ENCODE peak calls at places on chromosomes 11 and 22, in ten cellular contexts. Y is fibroblast of lung, V is BE2C, L is HepG2, S is PC-9, Z is heart right ventricle, K is neural progenitor cell, F is astrocyte of the spinal cord, M is astrocyte of the cerebellum, T is cardiac muscle cell. N is an unnamed sample.
A peak's percentile ranks its signal among the peaks of the same experiment; 100 is the strongest.

GRCh38 chr11:131391161-131391560 is 20.7 kb downstream of the NTM start:
- DNase-seq in Z (no peak), M (no peak), K (no peak), L (no peak), S (no peak), V (no peak), Y (no peak), T (no peak), F (no peak), N (no peak)

GRCh38 chr22:40592352-40593113 is 44.0 kb downstream of the MRTFA start:
- DNase-seq in M (no peak), S (no peak), T (no peak), Z (no peak), Y (no peak), V (no peak), L (no peak), F (no peak), K (no peak), N (no peak)

GRCh38 chr11:2091786-2092463 is 47.3 kb downstream of the IGF2 start:
- DNase-seq in T (no peak), V (no peak), K (no peak), Y (no peak), S (no peak), F (no peak), L (no peak), Z (no peak), M (no peak), N (no peak)

GRCh38 chr11:132601863-132602262 is 930.4 kb downstream of the OPCML start:
- DNase-seq in S (no peak), Y (no peak), Z (no peak), F (no peak), L (no peak), M (no peak), K (no peak), V (no peak), T (no peak), N (no peak)

GRCh38 chr11:59429924-59430516 is 3.8 kb upstream of the OR5A2 start:
- DNase-seq in M (peak; percentile 12), Z (no peak), V (peak; percentile 13), T (peak; percentile 63), Y (peak; percentile 53), F (peak; percentile 45), L (peak; percentile 53), K (peak; percentile 79), S (peak; percentile 11), N (peak; percentile 2)

GRCh38 chr11:35523351-35523768 is 2.1 kb downstream of the PAMR1 start:
- DNase-seq in M (no peak), Z (no peak), V (no peak), K (no peak), S (no peak), Y (peak; percentile 42), T (no peak), L (no peak), F (peak; percentile 6), N (peak; percentile 71)

GRCh38 chr11:1153951-1154487 is 3.7 kb upstream of the MUC5AC start:
- DNase-seq in Y (peak; percentile 97), K (no peak), V (no peak), T (no peak), Z (peak; percentile 26), S (peak; percentile 90), F (peak; percentile 92), M (peak; percentile 72), L (peak; percentile 61), N (peak; percentile 86)

GRCh38 chr11:107017433-107018227 is 646 bp downstream of the GUCY1A2 start:
- DNase-seq in S (no peak), M (no peak), F (peak; percentile 61), Y (peak; percentile 44), K (peak; percentile 86), V (peak; percentile 57), L (peak; percentile 2), T (peak; percentile 73), Z (peak; percentile 59), N (no peak)

GRCh38 chr11:9231848-9232177 is 33.3 kb downstream of the DENND5A start:
- DNase-seq in M (no peak), F (peak; percentile 82), Z (no peak), T (no peak), L (no peak), Y (peak; percentile 81), K (no peak), S (no peak), V (no peak), N (no peak)

GRCh38 chr11:14529933-14530332 is 9.7 kb upstream of the PSMA1 start:
- DNase-seq in F (no peak), Z (no peak), T (no peak), V (no peak), M (no peak), K (no peak), L (peak; percentile 12), Y (no peak), S (peak; percentile 33), N (no peak)

GRCh38 chr11:2482745-2483144 is 37.9 kb downstream of the KCNQ1 start:
- DNase-seq in Z (no peak), L (no peak), T (no peak), K (no peak), V (no peak), F (no peak), Y (no peak), S (no peak), M (no peak), N (no peak)

DNA sequence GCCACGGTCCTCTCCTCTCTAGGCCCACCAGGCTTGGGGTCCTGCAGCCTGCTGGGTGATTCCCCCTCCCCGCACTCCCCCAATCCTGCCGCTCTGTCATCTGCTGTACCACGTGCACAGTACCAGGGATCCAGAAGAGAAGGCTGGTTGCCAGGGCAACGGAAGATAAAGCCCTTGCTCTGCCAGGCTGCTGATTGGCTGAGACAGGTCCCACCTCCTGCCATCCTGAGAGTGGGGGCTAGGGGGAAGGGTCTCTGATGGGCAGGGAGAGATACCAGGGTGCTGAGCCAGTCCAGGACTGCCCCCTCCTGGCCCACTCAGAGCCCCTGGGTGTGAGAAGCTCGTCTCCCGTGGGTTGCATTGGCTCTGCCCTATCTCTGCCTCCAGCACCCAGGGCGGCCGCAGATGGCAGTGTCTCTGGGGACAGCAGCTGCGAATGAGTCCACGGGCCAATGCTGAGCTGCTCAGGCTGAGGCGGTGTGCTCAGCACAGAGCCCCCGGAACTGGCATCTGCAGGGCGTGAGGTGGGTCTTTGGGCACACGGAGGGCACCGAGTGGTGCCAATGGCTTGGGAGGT is at the start of gene SMIM45:
- DNase-seq in S (no peak), M (no peak), F (no peak), K (peak; percentile 92), T (peak; percentile 64), V (peak; percentile 97), Z (no peak), L (no peak), Y (no peak), N (no peak)
- TF ChIP-seq CTCF in S (no peak), M (no peak), F (no peak), K (peak; percentile 40), T (no peak), V (peak; percentile 52), Z (no peak), L (no peak), Y (no peak), N (no peak)

GRCh38 chr11:67645521-67646457 is 4.7 kb downstream of the ACY3 start:
- DNase-seq in K (no peak), V (no peak), Y (no peak), L (no peak), F (no peak), M (no peak), Z (no peak), T (no peak), S (no peak), N (no peak)
- TF ChIP-seq CTCF in K (peak; percentile 12), V (no peak), Y (no peak), L (no peak), F (no peak), M (no peak), Z (no peak), T (no peak), S (no peak), N (no peak)

GRCh38 chr11:6473481-6474422 is at the start of gene TRIM3:
- DNase-seq in V (peak; percentile 91), S (peak; percentile 78), K (peak; percentile 97), L (peak; percentile 50), T (peak; percentile 93), F (peak; percentile 91), Y (peak; percentile 84), M (peak; percentile 43), Z (peak; percentile 97), N (peak; percentile 78)
- TF ChIP-seq CTCF in V (peak; percentile 24), S (peak; percentile 22), K (peak; percentile 49), L (peak; percentile 34), T (peak; percentile 46), F (peak; percentile 53), Y (peak; percentile 55), M (peak; percentile 43), Z (peak; percentile 23), N (peak; percentile 59)

GRCh38 chr11:47248304-47248663 is 330 bp downstream of the ACP2 start:
- DNase-seq in T (no peak), S (no peak), M (no peak), Z (no peak), F (no peak), L (no peak), K (no peak), Y (no peak), V (no peak), N (no peak)
- TF ChIP-seq CTCF in T (no peak), S (no peak), M (no peak), Z (no peak), F (no peak), L (no peak), K (no peak), Y (no peak), V (no peak), N (no peak)

GRCh38 chr22:25081409-25081824 is 118.2 kb upstream of the CRYBB3 start:
- DNase-seq in Y (peak; percentile 14), T (no peak), F (no peak), V (peak; percentile 56), K (peak; percentile 58), Z (no peak), L (peak; percentile 56), S (peak; percentile 5), M (no peak), N (no peak)
- TF ChIP-seq CTCF in Y (peak; percentile 33), T (peak; percentile 54), F (peak; percentile 50), V (peak; percentile 78), K (peak; percentile 70), Z (peak; percentile 65), L (peak; percentile 91), S (peak; percentile 69), M (peak; percentile 48), N (peak; percentile 28)

GRCh38 chr11:44823006-44823405 is 96.2 kb downstream of the TSPAN18 start:
- DNase-seq in S (no peak), F (no peak), Z (no peak), M (no peak), T (no peak), L (no peak), K (peak; percentile 76), Y (no peak), V (peak; percentile 24), N (no peak)
- TF ChIP-seq CTCF in S (peak; percentile 58), F (peak; percentile 36), Z (no peak), M (peak; percentile 31), T (peak; percentile 33), L (peak; percentile 16), K (peak; percentile 81), Y (peak; percentile 23), V (peak; percentile 48), N (peak; percentile 21)

GRCh38 chr11:90392692-90393091 is 169.8 kb upstream of the CHORDC1 start:
- DNase-seq in F (no peak), M (no peak), L (no peak), V (no peak), T (no peak), Z (no peak), Y (no peak), K (no peak), S (no peak), N (no peak)
- TF ChIP-seq CTCF in F (no peak), M (no peak), L (no peak), V (peak; percentile 14), T (no peak), Z (no peak), Y (no peak), K (no peak), S (peak; percentile 50), N (no peak)

GRCh38 chr22:37696657-37697539 is at the start of gene TRIOBP:
- DNase-seq in Z (peak; percentile 93), F (peak; percentile 95), L (no peak), V (peak; percentile 100), K (peak; percentile 98), T (peak; percentile 100), Y (peak; percentile 91), S (peak; percentile 98), M (peak; percentile 82), N (peak; percentile 79)
- TF ChIP-seq CTCF in Z (peak; percentile 65), F (peak; percentile 70), L (no peak), V (peak; percentile 42), K (peak; percentile 58), T (peak; percentile 48), Y (peak; percentile 37), S (peak; percentile 61), M (peak; percentile 49), N (peak; percentile 50)